ENCODE peak calls at places on chromosomes 4 and X, in seven cellular contexts. M is cardiac muscle cell; A is PC-3; O is effector memory CD4-positive, alpha-beta T cell; G is upper lobe of left lung; E is tibial nerve; F is CD4-positive, alpha-beta memory T cell. T is an unnamed sample.

GRCh38 chr4:8911311-8912088 is 39.9 kb upstream of the HMX1 start:
- DNase-seq in M (no peak), A (no peak), O (no peak), G (peak; percentile 77), E (no peak), F (no peak), T (peak; percentile 3)

GRCh38 chr4:89111833-89112563 is 665 bp downstream of the TIGD2 start:
- DNase-seq in M (peak; percentile 97), A (peak; percentile 73), O (no peak), G (no peak), E (no peak), F (peak; percentile 36), T (no peak)

GRCh38 chr4:35534946-35535345 is 709.4 kb downstream of the ARAP2 start:
- DNase-seq in M (no peak), A (no peak), O (no peak), G (no peak), E (no peak), F (no peak), T (no peak)

GRCh38 chr4:139978692-139979091 is 175.3 kb downstream of the MAML3 start:
- DNase-seq in M (no peak), A (no peak), O (no peak), G (no peak), E (no peak), F (no peak), T (no peak)

GRCh38 chr4:108607426-108607825 is 12.9 kb upstream of the RPL34 start:
- DNase-seq in M (no peak), A (no peak), O (no peak), G (no peak), E (no peak), F (no peak), T (no peak)

GRCh38 chr4:51885371-51885770 is 42.4 kb downstream of the DCUN1D4 start:
- DNase-seq in M (peak; percentile 44), A (peak; percentile 49), O (no peak), G (no peak), E (no peak), F (no peak), T (no peak)

GRCh38 chr4:113809313-113809712 is 47.8 kb upstream of the CAMK2D start:
- DNase-seq in M (peak; percentile 59), A (no peak), O (no peak), G (no peak), E (peak; percentile 52), F (no peak), T (no peak)

GRCh38 chr4:107693132-107693531 is 26.9 kb downstream of the PAPSS1 start:
- DNase-seq in M (peak; percentile 37), A (no peak), O (no peak), G (no peak), E (no peak), F (no peak), T (no peak)

GRCh38 chr4:86657910-86658309 is 63.8 kb downstream of the PTPN13 start:
- DNase-seq in M (no peak), A (no peak), O (no peak), G (no peak), E (no peak), F (no peak), T (no peak)

GRCh38 chrX:42495139-42495538 is 282.8 kb downstream of the PPP1R2C start:
- DNase-seq in M (no peak), A (no peak), O (no peak), G (no peak), E (no peak), F (no peak), T (no peak)

GRCh38 chr4:40954119-40954668 is 204.4 kb downstream of the NSUN7 start:
- DNase-seq in M (no peak), A (no peak), O (no peak), G (no peak), E (no peak), F (no peak), T (no peak)

GRCh38 chr4:1720163-1720983 is 750 bp downstream of the TMEM129 start:
- DNase-seq in M (peak; percentile 53), A (no peak), O (no peak), G (peak; percentile 93), E (no peak), F (peak; percentile 67), T (peak; percentile 40)

GRCh38 chrX:74550295-74550802 is 64.1 kb downstream of the RLIM start:
- DNase-seq in M (peak; percentile 84), A (peak; percentile 79), O (peak; percentile 67), G (peak; percentile 95), E (peak; percentile 77), F (peak; percentile 75), T (peak; percentile 77)

GRCh38 chr4:84578540-84579409 is 4.2 kb upstream of the CDS1 start:
- DNase-seq in M (peak; percentile 72), A (peak; percentile 58), O (no peak), G (no peak), E (peak; percentile 17), F (no peak), T (no peak)

GRCh38 chr4:66575024-66575696 is 904.9 kb upstream of the EPHA5 start:
- DNase-seq in M (peak; percentile 76), A (peak; percentile 98), O (no peak), G (no peak), E (no peak), F (no peak), T (no peak)

GRCh38 chr4:8308856-8309771 is 39.6 kb downstream of the HTRA3 start:
- DNase-seq in M (peak; percentile 67), A (no peak), O (no peak), G (peak; percentile 88), E (peak; percentile 50), F (no peak), T (no peak)

GRCh38 chr4:118740869-118741268 is 55.7 kb downstream of the METTL14 start:
- DNase-seq in M (peak; percentile 45), A (peak; percentile 36), O (no peak), G (no peak), E (no peak), F (no peak), T (no peak)

GRCh38 chr4:167100120-167100519 is 134.2 kb downstream of the SPOCK3 start:
- DNase-seq in M (peak; percentile 17), A (peak; percentile 73), O (no peak), G (no peak), E (no peak), F (no peak), T (no peak)

GRCh38 chr4:24057915-24058559 is 168.2 kb upstream of the PPARGC1A start:
- DNase-seq in M (no peak), A (no peak), O (no peak), G (peak; percentile 37), E (no peak), F (no peak), T (no peak)

GRCh38 chr4:68145261-68145660 is 15.6 kb upstream of the TMPRSS11F start:
- DNase-seq in M (no peak), A (no peak), O (no peak), G (no peak), E (no peak), F (no peak), T (no peak)

GRCh38 chrX:87900320-87900908 is 382.8 kb downstream of the KLHL4 start:
- DNase-seq in M (no peak), A (peak; percentile 12), O (peak; percentile 5), G (no peak), E (no peak), F (peak; percentile 28), T (no peak)

GRCh38 chr4:186392017-186392416 is 126.0 kb downstream of the F11 start:
- DNase-seq in M (no peak), A (no peak), O (no peak), G (no peak), E (no peak), F (no peak), T (no peak)

GRCh38 chr4:15354358-15354757 is 73.5 kb upstream of the C1QTNF7 start:
- DNase-seq in M (no peak), A (no peak), O (no peak), G (no peak), E (no peak), F (no peak), T (no peak)

GRCh38 chrX:9911479-9911878 is 55.7 kb upstream of the CLDN34 start:
- DNase-seq in M (peak; percentile 72), A (peak; percentile 80), O (no peak), G (no peak), E (no peak), F (no peak), T (no peak)

GRCh38 chrX:135287266-135287823 is 21.9 kb upstream of the ETDC start:
- DNase-seq in M (no peak), A (no peak), O (no peak), G (no peak), E (no peak), F (no peak), T (no peak)
- H3K9me3 ChIP-seq in M (peaks cover 3% of the 10 kb centered on the region), A (peaks cover 6% of the 10 kb centered on the region), O (peaks cover 12% of the 10 kb centered on the region), G (peaks cover 51% of the 10 kb centered on the region), E (peaks cover 7% of the 10 kb centered on the region), F (peaks cover 12% of the 10 kb centered on the region), T (peaks cover 13% of the 10 kb centered on the region)

DNA sequence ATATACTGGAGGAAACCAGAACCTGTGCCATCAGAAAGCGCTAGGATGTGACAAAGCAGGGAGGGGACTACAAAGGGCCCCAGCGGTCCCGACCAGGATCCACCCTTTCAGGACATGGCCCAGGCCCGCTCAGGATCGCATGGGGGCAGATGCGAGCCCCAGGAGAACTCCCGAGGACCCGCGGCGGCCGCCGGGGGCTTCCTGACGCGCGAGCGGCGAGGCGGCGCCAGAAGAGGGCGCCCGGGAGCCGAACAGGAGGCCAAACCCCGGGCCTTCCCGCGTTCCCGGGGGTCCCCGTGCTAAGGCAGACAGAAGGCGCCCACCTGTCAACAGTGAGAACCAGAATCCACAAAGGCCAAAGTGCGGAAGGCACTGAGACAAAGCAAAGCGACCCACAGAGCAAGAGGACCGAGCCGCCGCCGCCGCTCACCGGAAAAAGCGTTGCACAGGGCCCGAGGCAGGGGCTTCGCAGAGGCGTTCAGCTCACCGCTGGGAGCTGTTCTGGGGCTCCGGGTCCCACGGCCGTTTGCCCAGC is 7.3 kb upstream of the OPN1LW start:
- DNase-seq in M (peak; percentile 68), A (peak; percentile 76), O (peak; percentile 66), G (peak; percentile 94), E (peak; percentile 40), F (peak; percentile 76), T (peak; percentile 66)
- H3K9me3 ChIP-seq in M (no peaks in the 10 kb centered on the region), A (no peaks in the 10 kb centered on the region), O (no peaks in the 10 kb centered on the region), G (no peaks in the 10 kb centered on the region), E (no peaks in the 10 kb centered on the region), F (no peaks in the 10 kb centered on the region), T (no peaks in the 10 kb centered on the region)

GRCh38 chrX:48896611-48897011 is 957 bp downstream of the TIMM17B start:
- DNase-seq in M (peak; percentile 28), A (no peak), O (no peak), G (no peak), E (no peak), F (no peak), T (no peak)
- H3K9me3 ChIP-seq in M (no peaks in the 10 kb centered on the region), A (no peaks in the 10 kb centered on the region), O (no peaks in the 10 kb centered on the region), G (no peaks in the 10 kb centered on the region), E (no peaks in the 10 kb centered on the region), F (no peaks in the 10 kb centered on the region), T (no peaks in the 10 kb centered on the region)

DNA sequence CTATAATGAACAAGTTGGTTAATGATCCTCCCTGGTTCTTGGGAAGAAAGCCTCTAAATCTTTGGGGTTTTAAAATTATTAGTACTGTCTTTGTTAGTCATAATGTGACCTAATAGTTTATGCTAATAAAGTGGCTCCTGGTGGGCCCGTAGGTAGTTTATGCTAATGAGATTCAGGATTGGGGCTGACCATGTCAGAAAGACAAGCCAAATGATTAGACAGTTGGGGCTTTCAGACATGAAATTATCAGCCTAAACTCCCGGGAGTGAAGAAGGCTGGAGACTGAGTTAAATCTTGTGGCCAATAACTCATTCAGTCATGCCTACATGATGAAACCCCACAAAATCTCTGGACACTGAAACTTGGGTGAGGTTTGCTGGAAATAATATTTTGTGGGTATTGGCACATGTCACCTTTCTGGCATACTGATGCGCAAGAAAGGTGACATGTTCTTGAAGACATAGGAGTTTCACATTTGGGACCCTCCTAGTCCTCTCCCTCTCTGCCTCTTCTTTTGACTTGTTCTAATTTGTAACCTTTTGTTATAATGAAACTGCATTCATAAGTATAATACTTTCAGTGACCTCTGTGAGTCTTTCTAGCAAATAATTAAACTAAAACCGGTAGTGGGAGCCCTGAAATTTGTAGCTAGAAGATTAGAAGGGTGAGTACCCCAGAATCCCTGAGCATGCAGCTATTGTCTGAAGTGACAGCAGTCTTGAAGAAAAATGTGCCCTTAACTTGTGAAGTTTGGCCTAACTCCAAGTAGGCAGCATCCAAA is 196.8 kb upstream of the FSTL5 start:
- DNase-seq in M (no peak), A (no peak), O (no peak), G (no peak), E (no peak), F (no peak), T (no peak)
- H3K9me3 ChIP-seq in M (no peaks in the 10 kb centered on the region), A (no peaks in the 10 kb centered on the region), O (no peaks in the 10 kb centered on the region), G (no peaks in the 10 kb centered on the region), E (no peaks in the 10 kb centered on the region), F (no peaks in the 10 kb centered on the region), T (no peaks in the 10 kb centered on the region)

T was measured in T-helper 17 cell.